ENCODE peak calls at places on chromosomes 12 and 14, in nine cellular contexts. One of them, this sample, is unnamed.

GRCh38 chr12:108616941-108617858 is 16.5 kb downstream of the SELPLG start:
- DNase-seq in LoVo: no peak
- DNase-seq in pancreas: no peak
- DNase-seq in AML-193: peak; percentile 36
- DNase-seq in NCI-H69: peak; percentile 22
- DNase-seq in MCF 10A: peak; percentile 38
- DNase-seq in neural progenitor cell: no peak
- DNase-seq in stimulated activated naive B cell treated with anti-CD40 and anti-IgM and Interleukin-4, amounts not matched to agents 10 μg/mL and 1 μg/mL and 100 μg/mL, for 72 hours: peak; percentile 93
- DNase-seq in left lung: peak; percentile 64
- DNase-seq in this sample: no peak

GRCh38 chr12:117098361-117099217 is 627 bp downstream of the TESC start:
- DNase-seq in LoVo: peak; percentile 41
- DNase-seq in pancreas: peak; percentile 80
- DNase-seq in AML-193: no peak
- DNase-seq in NCI-H69: peak; percentile 69
- DNase-seq in MCF 10A: no peak
- DNase-seq in neural progenitor cell: peak; percentile 38
- DNase-seq in stimulated activated naive B cell treated with anti-CD40 and anti-IgM and Interleukin-4, amounts not matched to agents 10 μg/mL and 1 μg/mL and 100 μg/mL, for 72 hours: peak; percentile 10
- DNase-seq in left lung: peak; percentile 41
- DNase-seq in this sample: peak; percentile 27

GRCh38 chr12:42921741-42922511 is 332.4 kb upstream of the PRICKLE1 start:
- DNase-seq in LoVo: peak; percentile 24
- DNase-seq in pancreas: no peak
- DNase-seq in AML-193: no peak
- DNase-seq in NCI-H69: peak; percentile 57
- DNase-seq in MCF 10A: no peak
- DNase-seq in neural progenitor cell: no peak
- DNase-seq in stimulated activated naive B cell treated with anti-CD40 and anti-IgM and Interleukin-4, amounts not matched to agents 10 μg/mL and 1 μg/mL and 100 μg/mL, for 72 hours: no peak
- DNase-seq in left lung: no peak
- DNase-seq in this sample: no peak

GRCh38 chr12:80419660-80420059 is 24.4 kb upstream of the PTPRQ start:
- DNase-seq in LoVo: no peak
- DNase-seq in pancreas: no peak
- DNase-seq in AML-193: peak; percentile 51
- DNase-seq in NCI-H69: peak; percentile 76
- DNase-seq in MCF 10A: no peak
- DNase-seq in neural progenitor cell: no peak
- DNase-seq in stimulated activated naive B cell treated with anti-CD40 and anti-IgM and Interleukin-4, amounts not matched to agents 10 μg/mL and 1 μg/mL and 100 μg/mL, for 72 hours: no peak
- DNase-seq in left lung: no peak
- DNase-seq in this sample: no peak

GRCh38 chr12:106894774-106895173 is 60.9 kb upstream of the TMEM263 start:
- DNase-seq in LoVo: no peak
- DNase-seq in pancreas: no peak
- DNase-seq in AML-193: no peak
- DNase-seq in NCI-H69: peak; percentile 25
- DNase-seq in MCF 10A: no peak
- DNase-seq in neural progenitor cell: no peak
- DNase-seq in stimulated activated naive B cell treated with anti-CD40 and anti-IgM and Interleukin-4, amounts not matched to agents 10 μg/mL and 1 μg/mL and 100 μg/mL, for 72 hours: no peak
- DNase-seq in left lung: no peak
- DNase-seq in this sample: no peak

GRCh38 chr14:58871972-58872530 is 234.3 kb downstream of the DACT1 start:
- DNase-seq in LoVo: no peak
- DNase-seq in pancreas: no peak
- DNase-seq in AML-193: no peak
- DNase-seq in NCI-H69: peak; percentile 90
- DNase-seq in MCF 10A: peak; percentile 47
- DNase-seq in neural progenitor cell: no peak
- DNase-seq in stimulated activated naive B cell treated with anti-CD40 and anti-IgM and Interleukin-4, amounts not matched to agents 10 μg/mL and 1 μg/mL and 100 μg/mL, for 72 hours: no peak
- DNase-seq in left lung: no peak
- DNase-seq in this sample: peak; percentile 11

GRCh38 chr12:132454154-132454948 is 35.6 kb upstream of the FBRSL1 start:
- DNase-seq in LoVo: no peak
- DNase-seq in pancreas: no peak
- DNase-seq in AML-193: no peak
- DNase-seq in NCI-H69: no peak
- DNase-seq in MCF 10A: no peak
- DNase-seq in neural progenitor cell: no peak
- DNase-seq in stimulated activated naive B cell treated with anti-CD40 and anti-IgM and Interleukin-4, amounts not matched to agents 10 μg/mL and 1 μg/mL and 100 μg/mL, for 72 hours: no peak
- DNase-seq in left lung: no peak
- DNase-seq in this sample: no peak

GRCh38 chr14:36657409-36658090 is 4.1 kb upstream of the PAX9 start:
- DNase-seq in LoVo: no peak
- DNase-seq in pancreas: peak; percentile 69
- DNase-seq in AML-193: no peak
- DNase-seq in NCI-H69: peak; percentile 90
- DNase-seq in MCF 10A: no peak
- DNase-seq in neural progenitor cell: peak; percentile 72
- DNase-seq in stimulated activated naive B cell treated with anti-CD40 and anti-IgM and Interleukin-4, amounts not matched to agents 10 μg/mL and 1 μg/mL and 100 μg/mL, for 72 hours: no peak
- DNase-seq in left lung: no peak
- DNase-seq in this sample: no peak

GRCh38 chr14:92215579-92215978 is 93.8 kb downstream of the CPSF2 start:
- DNase-seq in LoVo: no peak
- DNase-seq in pancreas: no peak
- DNase-seq in AML-193: no peak
- DNase-seq in NCI-H69: no peak
- DNase-seq in MCF 10A: peak; percentile 34
- DNase-seq in neural progenitor cell: no peak
- DNase-seq in stimulated activated naive B cell treated with anti-CD40 and anti-IgM and Interleukin-4, amounts not matched to agents 10 μg/mL and 1 μg/mL and 100 μg/mL, for 72 hours: no peak
- DNase-seq in left lung: no peak
- DNase-seq in this sample: no peak

GRCh38 chr12:93042283-93042682 is 113.2 kb upstream of the EEA1 start:
- DNase-seq in LoVo: peak; percentile 37
- DNase-seq in pancreas: no peak
- DNase-seq in AML-193: no peak
- DNase-seq in NCI-H69: peak; percentile 28
- DNase-seq in MCF 10A: no peak
- DNase-seq in neural progenitor cell: no peak
- DNase-seq in stimulated activated naive B cell treated with anti-CD40 and anti-IgM and Interleukin-4, amounts not matched to agents 10 μg/mL and 1 μg/mL and 100 μg/mL, for 72 hours: no peak
- DNase-seq in left lung: no peak
- DNase-seq in this sample: no peak

GRCh38 chr12:63997198-63997597 is 152.7 kb downstream of the SRGAP1 start:
- DNase-seq in LoVo: no peak
- DNase-seq in pancreas: no peak
- DNase-seq in AML-193: no peak
- DNase-seq in NCI-H69: no peak
- DNase-seq in MCF 10A: peak; percentile 29
- DNase-seq in neural progenitor cell: no peak
- DNase-seq in stimulated activated naive B cell treated with anti-CD40 and anti-IgM and Interleukin-4, amounts not matched to agents 10 μg/mL and 1 μg/mL and 100 μg/mL, for 72 hours: no peak
- DNase-seq in left lung: no peak
- DNase-seq in this sample: no peak

GRCh38 chr12:73731658-73732057 is 806.0 kb upstream of the ATXN7L3B start:
- DNase-seq in LoVo: no peak
- DNase-seq in pancreas: no peak
- DNase-seq in AML-193: no peak
- DNase-seq in NCI-H69: no peak
- DNase-seq in MCF 10A: no peak
- DNase-seq in neural progenitor cell: no peak
- DNase-seq in stimulated activated naive B cell treated with anti-CD40 and anti-IgM and Interleukin-4, amounts not matched to agents 10 μg/mL and 1 μg/mL and 100 μg/mL, for 72 hours: no peak
- DNase-seq in left lung: no peak
- DNase-seq in this sample: no peak

GRCh38 chr12:3364661-3365264 is 126.2 kb upstream of the PRMT8 start:
- DNase-seq in LoVo: no peak
- DNase-seq in pancreas: no peak
- DNase-seq in AML-193: no peak
- DNase-seq in NCI-H69: peak; percentile 75
- DNase-seq in MCF 10A: no peak
- DNase-seq in neural progenitor cell: no peak
- DNase-seq in stimulated activated naive B cell treated with anti-CD40 and anti-IgM and Interleukin-4, amounts not matched to agents 10 μg/mL and 1 μg/mL and 100 μg/mL, for 72 hours: no peak
- DNase-seq in left lung: no peak
- DNase-seq in this sample: no peak

This sample was measured in GM03348.